ENCODE peak calls at places on chromosomes 16 and 17, in five cellular contexts. H is neuronal stem cell, A is mesenchymal stem cell, P is IMR-90, B is H1. Z is an unnamed sample.

GRCh38 chr16:89114159-89114981 is 20.7 kb downstream of the ACSF3 start:
- DNase-seq in H (peak), A (no peak), P (no peak), B (no peak), Z (no peak)

GRCh38 chr16:4494746-4495490 is 18.7 kb downstream of the HMOX2 start:
- DNase-seq in H (no peak), A (peak), P (peak), B (no peak), Z (peak)

GRCh38 chr16:48081656-48082055 is 74.1 kb downstream of the ABCC12 start:
- DNase-seq in H (no peak), A (peak), P (peak), B (no peak), Z (no peak)

GRCh38 chr16:56382901-56383355 is 42.4 kb downstream of the AMFR start:
- DNase-seq in H (no peak), A (peak), P (peak), B (no peak), Z (no peak)

GRCh38 chr17:77836557-77837041 is 121.9 kb upstream of the TNRC6C start:
- DNase-seq in H (no peak), A (peak), P (peak), B (no peak), Z (peak)

GRCh38 chr17:75697651-75698291 is 23.5 kb upstream of the ITGB4 start:
- DNase-seq in H (no peak), A (no peak), P (no peak), B (no peak), Z (no peak)

GRCh38 chr17:61642768-61643167 is 51.7 kb upstream of the NACA2 start:
- DNase-seq in H (no peak), A (no peak), P (no peak), B (no peak), Z (no peak)

GRCh38 chr17:12719948-12720347 is 54.3 kb downstream of the MYOCD start:
- DNase-seq in H (no peak), A (no peak), P (no peak), B (no peak), Z (no peak)

GRCh38 chr16:20868890-20869289 is 31.3 kb downstream of the DCUN1D3 start:
- DNase-seq in H (no peak), A (peak), P (peak), B (no peak), Z (no peak)

GRCh38 chr16:70430667-70431536 is 8.0 kb downstream of the ST3GAL2 start:
- DNase-seq in H (no peak), A (peak), P (peak), B (no peak), Z (peak)
- H4K91ac ChIP-seq in H (no peak), A (peak), P (peak), B (peak), Z (peak)

DNA sequence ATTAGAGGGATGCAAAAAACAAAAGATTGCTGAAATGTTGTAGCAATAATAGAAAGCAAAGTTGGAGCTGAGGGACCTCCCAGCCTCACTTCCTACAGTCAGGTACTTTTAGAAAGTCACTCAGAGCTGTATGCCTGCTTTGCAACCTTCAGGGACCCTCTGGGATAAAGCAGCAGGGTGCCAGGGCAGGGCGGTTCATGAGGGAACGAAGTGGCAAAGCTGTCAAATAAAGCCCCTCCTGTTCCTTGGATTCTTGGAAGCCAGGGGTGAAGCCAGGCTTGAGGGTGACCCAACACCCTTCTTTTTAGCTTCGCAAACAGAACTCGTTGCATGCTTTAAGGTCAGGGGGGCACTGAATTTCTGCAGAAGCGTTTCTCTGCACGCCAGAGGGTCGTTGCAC is 767 bp downstream of the ATP2C2 start:
- DNase-seq in H (no peak), A (no peak), P (no peak), B (no peak), Z (no peak)
- H3K4me3 ChIP-seq in H (no peak), A (no peak), P (no peak), B (peak), Z (no peak)

GRCh38 chr17:30600062-30600829 is 123.0 kb downstream of the GOSR1 start:
- DNase-seq in H (peak), A (peak), P (peak), B (peak), Z (peak)
- H2BK5ac ChIP-seq in H (peak), A (peak), P (peak), B (peak), Z (peak)

GRCh38 chr17:7686221-7687071 is 844 bp downstream of the TP53 start:
- DNase-seq in H (peak), A (peak), P (peak), B (no peak), Z (peak)

GRCh38 chr17:7687908-7688807 is at the start of gene WRAP53:
- DNase-seq in H (peak), A (peak), P (peak), B (peak), Z (peak)

GRCh38 chr17:7688808-7689316 is 585 bp downstream of the WRAP53 start:
- DNase-seq in H (no peak), A (no peak), P (no peak), B (no peak), Z (no peak)

GRCh38 chr17:7685533-7686220 is 1.6 kb downstream of the TP53 start:
- DNase-seq in H (no peak), A (peak), P (peak), B (no peak), Z (peak)

DNA sequence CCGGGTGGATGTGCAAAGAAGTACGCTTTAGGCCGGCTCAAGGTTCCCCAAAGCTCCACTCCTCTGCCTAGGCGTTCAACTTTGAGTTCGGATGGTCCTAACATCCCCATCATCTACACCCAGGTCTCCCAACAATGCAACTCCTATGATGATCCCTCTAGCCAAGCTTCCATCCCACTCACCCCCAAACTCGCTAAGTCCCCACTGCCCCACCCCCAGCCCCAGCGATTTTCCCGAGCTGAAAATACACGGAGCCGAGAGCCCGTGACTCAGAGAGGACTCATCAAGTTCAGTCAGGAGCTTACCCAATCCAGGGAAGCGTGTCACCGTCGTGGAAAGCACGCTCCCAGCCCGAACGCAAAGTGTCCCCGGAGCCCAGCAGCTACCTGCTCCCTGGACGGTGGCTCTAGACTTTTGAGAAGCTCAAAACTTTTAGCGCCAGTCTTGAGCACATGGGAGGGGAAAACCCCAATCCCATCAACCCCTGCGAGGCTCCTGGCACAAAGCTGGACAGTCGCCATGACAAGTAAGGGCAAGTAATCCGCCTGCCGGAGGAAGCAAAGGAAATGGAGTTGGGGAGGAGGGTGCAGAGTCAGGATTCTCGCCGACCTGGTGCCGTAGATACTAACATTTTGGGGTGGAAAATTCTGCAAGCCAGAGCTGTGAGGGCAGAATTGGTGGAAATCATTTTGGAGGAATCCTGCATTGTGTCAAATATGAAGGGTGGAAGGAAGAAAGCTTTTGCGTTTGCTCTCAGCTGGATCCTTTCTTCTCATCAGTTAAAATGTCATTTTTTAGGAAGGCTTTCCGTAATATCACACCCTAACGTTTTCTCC is at the start of gene TP53:
- DNase-seq in H (peak), A (peak), P (peak), B (no peak), Z (peak)
- H4K91ac ChIP-seq in H (no peak), A (peak), P (peak), B (peak), Z (peak)

GRCh38 chr16:83803811-83804210 is 4.0 kb upstream of the HSBP1 start:
- DNase-seq in H (no peak), A (no peak), P (no peak), B (no peak), Z (no peak)

GRCh38 chr16:83802559-83802958 is 5.2 kb upstream of the HSBP1 start:
- DNase-seq in H (no peak), A (no peak), P (no peak), B (no peak), Z (peak)

GRCh38 chr16:83804366-83804765 is 3.4 kb upstream of the HSBP1 start:
- DNase-seq in H (no peak), A (no peak), P (no peak), B (no peak), Z (no peak)

GRCh38 chr16:83799336-83799735 is 8.4 kb upstream of the HSBP1 start:
- DNase-seq in H (no peak), A (no peak), P (no peak), B (no peak), Z (no peak)

DNA sequence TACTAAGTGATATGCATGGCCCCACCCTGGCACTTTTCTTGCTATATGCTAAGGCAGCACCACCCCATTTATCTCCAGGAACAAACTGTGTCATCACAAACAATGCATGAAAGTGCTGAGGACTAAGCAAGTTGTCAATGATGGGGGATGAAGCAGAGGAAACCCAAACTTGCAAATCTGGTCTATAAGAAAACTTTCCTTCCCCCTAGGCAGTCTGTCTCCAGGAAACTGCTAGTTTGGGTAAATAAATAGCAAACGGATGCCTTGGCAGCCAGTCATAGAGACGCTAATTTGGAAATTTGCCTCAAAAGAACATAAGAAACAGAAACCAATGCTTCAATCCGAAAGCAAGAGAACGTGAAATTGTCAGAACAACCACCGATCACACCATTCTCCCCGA is 5.6 kb upstream of the HSBP1 start:
- DNase-seq in H (no peak), A (peak), P (peak), B (no peak), Z (peak)
- H3K4me3 ChIP-seq in H (no peak), A (no peak), P (peak), B (no peak), Z (no peak)

GRCh38 chr17:41689497-41690299 is 1.0 kb downstream of the EIF1 start:
- DNase-seq in H (peak), A (peak), P (peak), B (no peak), Z (peak)
- H2BK5ac ChIP-seq in H (no peak), A (peak), P (peak), B (peak), Z (peak)

GRCh38 chr16:11621920-11622651 is 35.4 kb upstream of the LITAF start:
- DNase-seq in H (no peak), A (no peak), P (no peak), B (no peak), Z (no peak)
- H4K91ac ChIP-seq in H (no peak), A (no peak), P (peak), B (no peak), Z (no peak)

GRCh38 chr16:74776926-74777325 is 2.3 kb upstream of the FA2H start:
- DNase-seq in H (no peak), A (no peak), P (no peak), B (no peak), Z (no peak)
- H3K4me3 ChIP-seq in H (no peak), A (no peak), P (no peak), B (no peak), Z (no peak)

Z was measured in trophoblast cell.